ENCODE peak calls at places on chromosome 17, in seven cellular contexts. One of them, this sample, is unnamed.

GRCh38 chr17:27469256-27469655 is 13.0 kb downstream of the KSR1 start:
- DNase-seq in stimulated activated CD4-positive, alpha-beta T cell treated with anti-CD3 and anti-CD28 coated beads, TNF-alpha, amount 100 ng/mL, for 1 hour: no peak
- DNase-seq in COR-L47: no peak
- DNase-seq in stimulated activated CD8-positive, alpha-beta memory T cell treated with anti-CD3 and anti-CD28 coated beads, Interleukin-12 subunit alpha, Interleukin-12 subunit beta, amount 100 ng/mL, for 4 hours: no peak
- DNase-seq in posterior vena cava: peak; percentile 32
- DNase-seq in NCI-H1436: no peak
- DNase-seq in kidney glomerular epithelial cell: no peak
- DNase-seq in this sample: no peak

GRCh38 chr17:57033296-57033695 is 51.8 kb upstream of the AKAP1 start:
- DNase-seq in stimulated activated CD4-positive, alpha-beta T cell treated with anti-CD3 and anti-CD28 coated beads, TNF-alpha, amount 100 ng/mL, for 1 hour: no peak
- DNase-seq in COR-L47: no peak
- DNase-seq in stimulated activated CD8-positive, alpha-beta memory T cell treated with anti-CD3 and anti-CD28 coated beads, Interleukin-12 subunit alpha, Interleukin-12 subunit beta, amount 100 ng/mL, for 4 hours: no peak
- DNase-seq in posterior vena cava: no peak
- DNase-seq in NCI-H1436: peak; percentile 46
- DNase-seq in kidney glomerular epithelial cell: no peak
- DNase-seq in this sample: no peak

GRCh38 chr17:6461792-6462524 is 17.7 kb downstream of the PIMREG start:
- DNase-seq in stimulated activated CD4-positive, alpha-beta T cell treated with anti-CD3 and anti-CD28 coated beads, TNF-alpha, amount 100 ng/mL, for 1 hour: no peak
- DNase-seq in COR-L47: no peak
- DNase-seq in stimulated activated CD8-positive, alpha-beta memory T cell treated with anti-CD3 and anti-CD28 coated beads, Interleukin-12 subunit alpha, Interleukin-12 subunit beta, amount 100 ng/mL, for 4 hours: no peak
- DNase-seq in posterior vena cava: no peak
- DNase-seq in NCI-H1436: no peak
- DNase-seq in kidney glomerular epithelial cell: no peak
- DNase-seq in this sample: no peak

GRCh38 chr17:10295728-10296343 is 77.0 kb downstream of the MYH13 start:
- DNase-seq in stimulated activated CD4-positive, alpha-beta T cell treated with anti-CD3 and anti-CD28 coated beads, TNF-alpha, amount 100 ng/mL, for 1 hour: no peak
- DNase-seq in COR-L47: no peak
- DNase-seq in stimulated activated CD8-positive, alpha-beta memory T cell treated with anti-CD3 and anti-CD28 coated beads, Interleukin-12 subunit alpha, Interleukin-12 subunit beta, amount 100 ng/mL, for 4 hours: no peak
- DNase-seq in posterior vena cava: no peak
- DNase-seq in NCI-H1436: no peak
- DNase-seq in kidney glomerular epithelial cell: no peak
- DNase-seq in this sample: peak; percentile 48

GRCh38 chr17:10349403-10349802 is 23.4 kb downstream of the MYH13 start:
- DNase-seq in stimulated activated CD4-positive, alpha-beta T cell treated with anti-CD3 and anti-CD28 coated beads, TNF-alpha, amount 100 ng/mL, for 1 hour: no peak
- DNase-seq in COR-L47: no peak
- DNase-seq in stimulated activated CD8-positive, alpha-beta memory T cell treated with anti-CD3 and anti-CD28 coated beads, Interleukin-12 subunit alpha, Interleukin-12 subunit beta, amount 100 ng/mL, for 4 hours: no peak
- DNase-seq in posterior vena cava: no peak
- DNase-seq in NCI-H1436: no peak
- DNase-seq in kidney glomerular epithelial cell: no peak
- DNase-seq in this sample: peak; percentile 20

GRCh38 chr17:19387921-19388521 is 1.0 kb upstream of the MFAP4 start:
- DNase-seq in stimulated activated CD4-positive, alpha-beta T cell treated with anti-CD3 and anti-CD28 coated beads, TNF-alpha, amount 100 ng/mL, for 1 hour: no peak
- DNase-seq in COR-L47: no peak
- DNase-seq in stimulated activated CD8-positive, alpha-beta memory T cell treated with anti-CD3 and anti-CD28 coated beads, Interleukin-12 subunit alpha, Interleukin-12 subunit beta, amount 100 ng/mL, for 4 hours: no peak
- DNase-seq in posterior vena cava: peak; percentile 80
- DNase-seq in NCI-H1436: no peak
- DNase-seq in kidney glomerular epithelial cell: no peak
- DNase-seq in this sample: no peak

GRCh38 chr17:65370669-65371126 is 190.8 kb downstream of the AXIN2 start:
- DNase-seq in stimulated activated CD4-positive, alpha-beta T cell treated with anti-CD3 and anti-CD28 coated beads, TNF-alpha, amount 100 ng/mL, for 1 hour: no peak
- DNase-seq in COR-L47: no peak
- DNase-seq in stimulated activated CD8-positive, alpha-beta memory T cell treated with anti-CD3 and anti-CD28 coated beads, Interleukin-12 subunit alpha, Interleukin-12 subunit beta, amount 100 ng/mL, for 4 hours: no peak
- DNase-seq in posterior vena cava: no peak
- DNase-seq in NCI-H1436: no peak
- DNase-seq in kidney glomerular epithelial cell: no peak
- DNase-seq in this sample: no peak

GRCh38 chr17:78665952-78666920 is 89.0 kb upstream of the DNAH17 start:
- DNase-seq in stimulated activated CD4-positive, alpha-beta T cell treated with anti-CD3 and anti-CD28 coated beads, TNF-alpha, amount 100 ng/mL, for 1 hour: no peak
- DNase-seq in COR-L47: no peak
- DNase-seq in stimulated activated CD8-positive, alpha-beta memory T cell treated with anti-CD3 and anti-CD28 coated beads, Interleukin-12 subunit alpha, Interleukin-12 subunit beta, amount 100 ng/mL, for 4 hours: peak; percentile 7
- DNase-seq in posterior vena cava: no peak
- DNase-seq in NCI-H1436: no peak
- DNase-seq in kidney glomerular epithelial cell: no peak
- DNase-seq in this sample: no peak

GRCh38 chr17:15651583-15652110 is 32.1 kb upstream of the FBXW10B start:
- DNase-seq in stimulated activated CD4-positive, alpha-beta T cell treated with anti-CD3 and anti-CD28 coated beads, TNF-alpha, amount 100 ng/mL, for 1 hour: no peak
- DNase-seq in COR-L47: peak; percentile 59
- DNase-seq in stimulated activated CD8-positive, alpha-beta memory T cell treated with anti-CD3 and anti-CD28 coated beads, Interleukin-12 subunit alpha, Interleukin-12 subunit beta, amount 100 ng/mL, for 4 hours: no peak
- DNase-seq in posterior vena cava: peak; percentile 99
- DNase-seq in NCI-H1436: peak; percentile 70
- DNase-seq in kidney glomerular epithelial cell: peak; percentile 95
- DNase-seq in this sample: no peak

GRCh38 chr17:27651411-27652345 is 20.7 kb downstream of the LGALS9 start:
- DNase-seq in stimulated activated CD4-positive, alpha-beta T cell treated with anti-CD3 and anti-CD28 coated beads, TNF-alpha, amount 100 ng/mL, for 1 hour: no peak
- DNase-seq in COR-L47: no peak
- DNase-seq in stimulated activated CD8-positive, alpha-beta memory T cell treated with anti-CD3 and anti-CD28 coated beads, Interleukin-12 subunit alpha, Interleukin-12 subunit beta, amount 100 ng/mL, for 4 hours: peak; percentile 25
- DNase-seq in posterior vena cava: peak; percentile 90
- DNase-seq in NCI-H1436: peak; percentile 30
- DNase-seq in kidney glomerular epithelial cell: no peak
- DNase-seq in this sample: no peak

This sample was measured in GM19239.